ENCODE peak calls at places on chromosomes 11 and 22, in eight cellular contexts. One of them, this sample, is unnamed.

GRCh38 chr22:35568751-35569725 is 28.4 kb downstream of the RASD2 start:
- DNase-seq in hepatocyte: peak; percentile 35
- DNase-seq in SK-N-SH: no peak
- DNase-seq in Karpas-422: no peak
- DNase-seq in PC-9: peak; percentile 43
- DNase-seq in GM23248: peak; percentile 94
- DNase-seq in GM23338: no peak
- DNase-seq in HCT116: no peak
- DNase-seq in this sample: no peak

GRCh38 chr11:12677131-12677530 is 2.9 kb downstream of the TEAD1 start:
- DNase-seq in hepatocyte: no peak
- DNase-seq in SK-N-SH: peak; percentile 57
- DNase-seq in Karpas-422: no peak
- DNase-seq in PC-9: no peak
- DNase-seq in GM23248: peak; percentile 35
- DNase-seq in GM23338: no peak
- DNase-seq in HCT116: no peak
- DNase-seq in this sample: no peak

GRCh38 chr22:37208401-37209139 is 3.7 kb downstream of the SSTR3 start:
- DNase-seq in hepatocyte: no peak
- DNase-seq in SK-N-SH: peak; percentile 31
- DNase-seq in Karpas-422: no peak
- DNase-seq in PC-9: no peak
- DNase-seq in GM23248: no peak
- DNase-seq in GM23338: no peak
- DNase-seq in HCT116: no peak
- DNase-seq in this sample: no peak

GRCh38 chr11:11532574-11532973 is 89.2 kb downstream of the GALNT18 start:
- DNase-seq in hepatocyte: no peak
- DNase-seq in SK-N-SH: no peak
- DNase-seq in Karpas-422: no peak
- DNase-seq in PC-9: no peak
- DNase-seq in GM23248: peak; percentile 64
- DNase-seq in GM23338: no peak
- DNase-seq in HCT116: no peak
- DNase-seq in this sample: no peak

GRCh38 chr11:116851631-116852030 is 14.2 kb upstream of the APOA1 start:
- DNase-seq in hepatocyte: no peak
- DNase-seq in SK-N-SH: no peak
- DNase-seq in Karpas-422: no peak
- DNase-seq in PC-9: no peak
- DNase-seq in GM23248: no peak
- DNase-seq in GM23338: no peak
- DNase-seq in HCT116: no peak
- DNase-seq in this sample: no peak

GRCh38 chr11:102385053-102385976 is 38.3 kb downstream of the BIRC2 start:
- DNase-seq in hepatocyte: no peak
- DNase-seq in SK-N-SH: no peak
- DNase-seq in Karpas-422: no peak
- DNase-seq in PC-9: no peak
- DNase-seq in GM23248: no peak
- DNase-seq in GM23338: no peak
- DNase-seq in HCT116: no peak
- DNase-seq in this sample: no peak

GRCh38 chr11:29282088-29282487 is 734.7 kb downstream of the KCNA4 start:
- DNase-seq in hepatocyte: peak; percentile 50
- DNase-seq in SK-N-SH: no peak
- DNase-seq in Karpas-422: no peak
- DNase-seq in PC-9: peak; percentile 61
- DNase-seq in GM23248: peak; percentile 94
- DNase-seq in GM23338: no peak
- DNase-seq in HCT116: peak; percentile 81
- DNase-seq in this sample: no peak

GRCh38 chr11:8809605-8810272 is 101.2 kb upstream of the AKIP1 start:
- DNase-seq in hepatocyte: no peak
- DNase-seq in SK-N-SH: peak; percentile 66
- DNase-seq in Karpas-422: no peak
- DNase-seq in PC-9: no peak
- DNase-seq in GM23248: peak; percentile 33
- DNase-seq in GM23338: no peak
- DNase-seq in HCT116: no peak
- DNase-seq in this sample: no peak

GRCh38 chr11:126122863-126123262 is 60.2 kb upstream of the CDON start:
- DNase-seq in hepatocyte: no peak
- DNase-seq in SK-N-SH: no peak
- DNase-seq in Karpas-422: no peak
- DNase-seq in PC-9: no peak
- DNase-seq in GM23248: peak; percentile 59
- DNase-seq in GM23338: no peak
- DNase-seq in HCT116: no peak
- DNase-seq in this sample: no peak

GRCh38 chr11:607020-607780 is 8.6 kb downstream of the IRF7 start:
- DNase-seq in hepatocyte: no peak
- DNase-seq in SK-N-SH: no peak
- DNase-seq in Karpas-422: no peak
- DNase-seq in PC-9: no peak
- DNase-seq in GM23248: no peak
- DNase-seq in GM23338: no peak
- DNase-seq in HCT116: no peak
- DNase-seq in this sample: no peak

GRCh38 chr11:120571476-120571875 is 59.9 kb downstream of the GRIK4 start:
- DNase-seq in hepatocyte: no peak
- DNase-seq in SK-N-SH: no peak
- DNase-seq in Karpas-422: no peak
- DNase-seq in PC-9: no peak
- DNase-seq in GM23248: no peak
- DNase-seq in GM23338: no peak
- DNase-seq in HCT116: no peak
- DNase-seq in this sample: no peak

GRCh38 chr11:133064152-133064877 is 468.0 kb downstream of the OPCML start:
- DNase-seq in hepatocyte: peak; percentile 91
- DNase-seq in SK-N-SH: peak; percentile 91
- DNase-seq in Karpas-422: no peak
- DNase-seq in PC-9: no peak
- DNase-seq in GM23248: peak; percentile 77
- DNase-seq in GM23338: peak; percentile 94
- DNase-seq in HCT116: no peak
- DNase-seq in this sample: peak; percentile 37

GRCh38 chr22:26461188-26461810 is 22.3 kb downstream of the HPS4 start:
- DNase-seq in hepatocyte: peak; percentile 78
- DNase-seq in SK-N-SH: peak; percentile 84
- DNase-seq in Karpas-422: peak; percentile 67
- DNase-seq in PC-9: peak; percentile 16
- DNase-seq in GM23248: peak; percentile 65
- DNase-seq in GM23338: peak; percentile 94
- DNase-seq in HCT116: peak; percentile 18
- DNase-seq in this sample: no peak

GRCh38 chr11:45333506-45333971 is 47.4 kb upstream of the SYT13 start:
- DNase-seq in hepatocyte: peak; percentile 47
- DNase-seq in SK-N-SH: peak; percentile 29
- DNase-seq in Karpas-422: peak; percentile 82
- DNase-seq in PC-9: no peak
- DNase-seq in GM23248: peak; percentile 38
- DNase-seq in GM23338: peak; percentile 76
- DNase-seq in HCT116: peak; percentile 23
- DNase-seq in this sample: peak; percentile 16

GRCh38 chr11:95147364-95147905 is 57.8 kb downstream of the ENDOD1 start:
- DNase-seq in hepatocyte: peak; percentile 85
- DNase-seq in SK-N-SH: peak; percentile 85
- DNase-seq in Karpas-422: no peak
- DNase-seq in PC-9: peak; percentile 32
- DNase-seq in GM23248: peak; percentile 93
- DNase-seq in GM23338: no peak
- DNase-seq in HCT116: peak; percentile 34
- DNase-seq in this sample: peak; percentile 62

GRCh38 chr11:15027011-15027410 is 46.4 kb upstream of the CALCB start:
- DNase-seq in hepatocyte: no peak
- DNase-seq in SK-N-SH: no peak
- DNase-seq in Karpas-422: no peak
- DNase-seq in PC-9: no peak
- DNase-seq in GM23248: no peak
- DNase-seq in GM23338: no peak
- DNase-seq in HCT116: no peak
- DNase-seq in this sample: no peak
- H3K27ac ChIP-seq in hepatocyte: no peak overlapping the region
- H3K27ac ChIP-seq in SK-N-SH: no peak overlapping the region
- H3K27ac ChIP-seq in Karpas-422: no peak overlapping the region
- H3K27ac ChIP-seq in PC-9: no peak overlapping the region
- H3K27ac ChIP-seq in GM23248: no peak overlapping the region
- H3K27ac ChIP-seq in GM23338: no peak overlapping the region
- H3K27ac ChIP-seq in HCT116: no peak overlapping the region
- H3K27ac ChIP-seq in this sample: no peak overlapping the region

DNA sequence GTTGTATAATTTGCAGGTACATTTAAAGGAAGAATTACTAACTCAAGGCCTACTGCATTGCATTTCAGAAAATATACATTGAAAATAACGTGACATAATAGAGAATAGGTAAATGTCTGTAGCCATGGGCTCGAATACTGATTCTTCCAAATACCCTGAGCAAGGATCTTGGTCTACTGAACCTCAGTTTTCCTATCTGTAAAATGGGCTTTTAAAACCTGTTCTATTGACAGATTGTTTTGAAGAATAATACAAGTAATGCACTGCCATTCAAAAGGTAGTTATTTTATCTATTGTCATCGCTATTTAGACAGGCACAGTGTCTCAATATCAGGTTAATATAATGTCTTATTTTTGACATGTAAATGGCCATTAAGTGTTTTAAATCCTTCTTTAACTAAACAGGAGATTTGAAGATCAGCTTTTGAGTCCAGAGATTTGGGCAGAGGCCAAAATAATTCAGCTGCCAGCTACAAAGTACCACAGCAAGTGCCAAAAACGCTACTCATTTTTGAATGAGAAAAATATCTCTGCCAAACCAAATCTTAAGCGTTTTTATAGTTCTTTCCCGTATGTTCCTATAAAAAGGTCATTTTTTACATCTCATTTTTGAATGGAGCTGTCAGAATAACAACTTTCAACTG is 56.7 kb downstream of the CTSC start:
- DNase-seq in hepatocyte: no peak
- DNase-seq in SK-N-SH: no peak
- DNase-seq in Karpas-422: no peak
- DNase-seq in PC-9: no peak
- DNase-seq in GM23248: peak; percentile 44
- DNase-seq in GM23338: no peak
- DNase-seq in HCT116: no peak
- DNase-seq in this sample: no peak
- H3K9me2 ChIP-seq in hepatocyte: no peaks in the 10 kb centered on the region
- H3K9me2 ChIP-seq in SK-N-SH: no peaks in the 10 kb centered on the region
- H3K9me2 ChIP-seq in Karpas-422: no peaks in the 10 kb centered on the region
- H3K9me2 ChIP-seq in PC-9: no peaks in the 10 kb centered on the region
- H3K9me2 ChIP-seq in GM23248: no peaks in the 10 kb centered on the region
- H3K9me2 ChIP-seq in GM23338: no peaks in the 10 kb centered on the region
- H3K9me2 ChIP-seq in HCT116: no peaks in the 10 kb centered on the region
- H3K9me2 ChIP-seq in this sample: no peaks in the 10 kb centered on the region

DNA sequence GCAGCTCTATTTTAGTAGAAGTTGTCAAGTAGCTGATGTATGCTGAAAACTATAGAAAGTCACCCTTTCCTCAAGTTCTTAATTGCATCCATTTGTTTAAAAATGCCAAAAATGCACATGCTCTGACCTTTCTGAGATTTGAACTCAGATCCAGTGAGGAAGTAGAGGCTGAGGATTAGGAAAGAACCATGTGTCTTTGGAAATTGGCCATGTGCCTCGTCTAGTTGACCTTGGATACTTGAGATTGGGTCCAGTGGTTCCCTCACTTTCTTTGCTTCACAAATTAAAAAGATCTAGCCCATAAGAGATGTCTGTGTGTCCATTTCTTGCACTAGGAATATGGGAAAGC is 128.3 kb downstream of the MAML2 start:
- DNase-seq in hepatocyte: no peak
- DNase-seq in SK-N-SH: no peak
- DNase-seq in Karpas-422: no peak
- DNase-seq in PC-9: no peak
- DNase-seq in GM23248: no peak
- DNase-seq in GM23338: no peak
- DNase-seq in HCT116: no peak
- DNase-seq in this sample: no peak
- H3K4me2 ChIP-seq in hepatocyte: no peak overlapping the region
- H3K4me2 ChIP-seq in SK-N-SH: peak overlapping the region; percentile 52
- H3K4me2 ChIP-seq in Karpas-422: no peak overlapping the region
- H3K4me2 ChIP-seq in PC-9: no peak overlapping the region
- H3K4me2 ChIP-seq in GM23248: no peak overlapping the region
- H3K4me2 ChIP-seq in GM23338: no peak overlapping the region
- H3K4me2 ChIP-seq in HCT116: no peak overlapping the region
- H3K4me2 ChIP-seq in this sample: peak overlapping the region; percentile 69

GRCh38 chr22:33274214-33274828 is 216.1 kb upstream of the SYN3 start:
- DNase-seq in hepatocyte: no peak
- DNase-seq in SK-N-SH: no peak
- DNase-seq in Karpas-422: peak; percentile 92
- DNase-seq in PC-9: peak; percentile 2
- DNase-seq in GM23248: peak; percentile 36
- DNase-seq in GM23338: peak; percentile 91
- DNase-seq in HCT116: no peak
- DNase-seq in this sample: no peak

GRCh38 chr22:33270596-33270995 is 212.4 kb upstream of the SYN3 start:
- DNase-seq in hepatocyte: no peak
- DNase-seq in SK-N-SH: no peak
- DNase-seq in Karpas-422: peak; percentile 56
- DNase-seq in PC-9: no peak
- DNase-seq in GM23248: no peak
- DNase-seq in GM23338: no peak
- DNase-seq in HCT116: no peak
- DNase-seq in this sample: no peak

GRCh38 chr22:33272866-33273265 is 214.7 kb upstream of the SYN3 start:
- DNase-seq in hepatocyte: no peak
- DNase-seq in SK-N-SH: no peak
- DNase-seq in Karpas-422: no peak
- DNase-seq in PC-9: no peak
- DNase-seq in GM23248: no peak
- DNase-seq in GM23338: no peak
- DNase-seq in HCT116: no peak
- DNase-seq in this sample: no peak

GRCh38 chr22:33272180-33272579 is 214.0 kb upstream of the SYN3 start:
- DNase-seq in hepatocyte: peak; percentile 27
- DNase-seq in SK-N-SH: no peak
- DNase-seq in Karpas-422: no peak
- DNase-seq in PC-9: no peak
- DNase-seq in GM23248: no peak
- DNase-seq in GM23338: no peak
- DNase-seq in HCT116: no peak
- DNase-seq in this sample: no peak

DNA sequence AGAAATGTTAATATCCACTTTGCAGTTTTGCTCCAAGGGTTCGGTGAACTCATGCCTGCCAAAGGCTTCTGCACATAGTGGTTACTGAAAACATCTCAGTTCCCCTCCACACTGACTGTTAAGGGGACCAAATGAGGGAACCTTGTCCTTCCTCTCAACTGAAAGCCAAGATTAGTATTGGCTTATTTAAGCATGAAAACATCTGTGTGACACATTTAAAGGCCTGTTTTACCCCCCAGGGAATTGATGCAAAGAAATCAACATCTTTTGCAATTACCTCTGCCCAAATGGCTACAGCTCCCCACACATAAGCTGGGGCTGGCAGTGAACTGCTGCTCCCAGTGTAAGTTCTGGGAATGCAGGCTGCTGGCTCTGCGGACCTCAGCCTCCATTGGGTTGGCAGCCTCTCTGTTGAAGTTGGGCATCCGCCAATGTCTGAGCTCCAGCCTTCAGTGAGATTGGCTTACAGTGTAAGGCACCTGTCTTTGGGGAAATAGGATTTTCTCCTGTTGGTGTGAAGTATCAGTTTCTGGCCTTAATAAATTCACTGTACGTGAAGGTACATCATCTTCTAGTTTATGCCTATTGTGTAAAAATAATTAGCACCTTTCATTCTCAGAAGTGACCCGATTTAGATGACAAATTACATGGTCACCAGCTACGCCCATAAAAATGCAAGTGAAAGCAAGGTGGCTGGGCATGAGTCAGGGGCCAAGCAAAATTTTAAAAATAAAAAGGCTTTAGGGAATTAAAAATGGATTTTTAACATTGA is 213.4 kb upstream of the SYN3 start:
- DNase-seq in hepatocyte: no peak
- DNase-seq in SK-N-SH: no peak
- DNase-seq in Karpas-422: peak; percentile 94
- DNase-seq in PC-9: no peak
- DNase-seq in GM23248: peak; percentile 14
- DNase-seq in GM23338: no peak
- DNase-seq in HCT116: no peak
- DNase-seq in this sample: no peak
- H3K27ac ChIP-seq in hepatocyte: no peak overlapping the region
- H3K27ac ChIP-seq in SK-N-SH: no peak overlapping the region
- H3K27ac ChIP-seq in Karpas-422: peak overlapping the region; percentile 85
- H3K27ac ChIP-seq in PC-9: no peak overlapping the region
- H3K27ac ChIP-seq in GM23248: no peak overlapping the region
- H3K27ac ChIP-seq in GM23338: no peak overlapping the region
- H3K27ac ChIP-seq in HCT116: no peak overlapping the region
- H3K27ac ChIP-seq in this sample: no peak overlapping the region